ENCODE peak calls at places on chromosomes 4 and X, in ten cellular contexts. X is fibroblast of the aortic adventitia; B is stimulated activated CD8-positive, alpha-beta memory T cell treated with anti-CD3 and anti-CD28 coated beads, Interleukin-7, amount 100 ng/mL, for 48 hours; F is Right ventricle myocardium inferior; N is SW480; D is posterior vena cava; P is BJ; T is HT-29; A is astrocyte of the spinal cord; S is T-helper 2 cell. W is an unnamed sample.

GRCh38 chr4:122346503-122346902 is 32.3 kb upstream of the ADAD1 start:
- DNase-seq in F (no peak), S (no peak), D (no peak), A (no peak), T (no peak), X (no peak), P (no peak), N (no peak), B (no peak), W (no peak)

GRCh38 chr4:123043013-123043412 is 120.6 kb upstream of the NUDT6 start:
- DNase-seq in P (no peak), N (peak), T (no peak), D (no peak), X (no peak), A (peak), F (no peak), B (no peak), S (no peak), W (no peak)

GRCh38 chr4:114015444-114015899 is 36.0 kb upstream of the ARSJ start:
- DNase-seq in F (no peak), D (no peak), P (peak), T (peak), B (no peak), N (no peak), X (peak), S (no peak), A (peak), W (no peak)

GRCh38 chrX:105765691-105766090 is 56.6 kb upstream of the NRK start:
- DNase-seq in T (peak), X (no peak), F (no peak), P (no peak), B (no peak), S (no peak), D (no peak), A (no peak), N (peak), W (no peak)

GRCh38 chr4:3387943-3388348 is 53.8 kb upstream of the HGFAC start:
- DNase-seq in B (no peak), N (no peak), X (peak), P (no peak), A (peak), S (no peak), T (no peak), F (peak), D (peak), W (no peak)

GRCh38 chrX:105533951-105534350 is 288.4 kb upstream of the NRK start:
- DNase-seq in X (peak), P (no peak), N (no peak), D (no peak), F (no peak), T (no peak), A (no peak), B (no peak), S (no peak), W (no peak)

GRCh38 chr4:123106741-123107140 is 184.3 kb upstream of the NUDT6 start:
- DNase-seq in P (no peak), S (no peak), A (no peak), N (no peak), D (no peak), F (peak), X (no peak), T (no peak), B (no peak), W (no peak)

GRCh38 chr4:5232549-5232948 is 181.3 kb downstream of the STK32B start:
- DNase-seq in X (no peak), N (no peak), D (no peak), B (no peak), A (no peak), P (no peak), S (no peak), T (no peak), F (no peak), W (no peak)

GRCh38 chr4:148023782-148024181 is 291.9 kb downstream of the ARHGAP10 start:
- DNase-seq in D (no peak), A (no peak), X (no peak), N (no peak), S (no peak), P (no peak), F (no peak), B (no peak), T (no peak), W (no peak)

GRCh38 chr4:23268072-23268771 is 575.5 kb downstream of the GBA3 start:
- DNase-seq in T (no peak), B (no peak), P (no peak), F (no peak), X (no peak), S (no peak), D (no peak), A (no peak), N (no peak), W (no peak)

GRCh38 chrX:20530319-20530979 is 263.7 kb upstream of the RPS6KA3 start:
- DNase-seq in F (no peak), S (peak), A (peak), D (no peak), X (peak), T (peak), B (no peak), N (peak), P (no peak), W (peak)

GRCh38 chrX:131747173-131747572 is 203.3 kb downstream of the OR13H1 start:
- DNase-seq in X (peak), S (no peak), D (no peak), A (peak), F (no peak), T (peak), B (no peak), N (peak), P (no peak), W (no peak)

GRCh38 chr4:21882050-21882839 is 66.3 kb downstream of the KCNIP4 start:
- DNase-seq in D (no peak), B (no peak), S (no peak), T (no peak), X (peak), F (no peak), N (no peak), A (peak), P (no peak), W (no peak)

GRCh38 chr4:101158136-101158485 is 189.2 kb downstream of the PPP3CA start:
- DNase-seq in N (no peak), S (no peak), D (peak), F (no peak), A (peak), T (no peak), P (no peak), B (no peak), X (no peak), W (no peak)

GRCh38 chr4:159674241-159674640 is 571.4 kb downstream of the RAPGEF2 start:
- DNase-seq in X (no peak), F (no peak), S (no peak), N (no peak), B (no peak), P (no peak), T (no peak), D (no peak), A (no peak), W (no peak)

GRCh38 chrX:132127748-132128147 is at the start of gene FRMD7:
- DNase-seq in A (peak), F (no peak), X (no peak), B (no peak), T (no peak), S (no peak), P (no peak), N (no peak), D (no peak), W (no peak)

GRCh38 chr4:1196421-1197183 is 24.2 kb upstream of the SPON2 start:
- DNase-seq in A (no peak), B (no peak), F (no peak), X (no peak), P (no peak), D (peak), S (no peak), T (no peak), N (no peak), W (no peak)

GRCh38 chrX:150546711-150547153 is 21.7 kb upstream of the MTM1 start:
- DNase-seq in B (no peak), S (no peak), X (peak), D (no peak), N (no peak), A (no peak), P (no peak), T (no peak), F (no peak), W (no peak)

GRCh38 chr4:102569200-102569599 is 68.0 kb downstream of the NFKB1 start:
- DNase-seq in F (no peak), T (no peak), P (peak), D (no peak), B (no peak), X (peak), N (no peak), S (no peak), A (no peak), W (no peak)